ENCODE peak calls at places on chromosomes 7 and 10, in five cellular contexts. H, S, K, V and T are unnamed samples.

GRCh38 chr10:13711281-13711680 is 124.5 kb downstream of the PRPF18 start:
- DNase-seq in H (no peak), S (no peak), K (no peak), V (no peak), T (no peak)

GRCh38 chr7:115933463-115933862 is 97.1 kb downstream of the TFEC start:
- DNase-seq in H (no peak), S (no peak), K (no peak), V (no peak), T (no peak)

GRCh38 chr10:59465089-59465488 is 102.7 kb upstream of the FAM13C start:
- DNase-seq in H (peak; percentile 2), S (no peak), K (peak; percentile 4), V (no peak), T (no peak)

GRCh38 chr7:121624922-121625321 is 228.8 kb upstream of the FAM3C start:
- DNase-seq in H (no peak), S (no peak), K (no peak), V (no peak), T (no peak)

GRCh38 chr7:111113263-111114017 is 22.5 kb downstream of the LRRN3 start:
- DNase-seq in H (peak; percentile 39), S (no peak), K (peak; percentile 29), V (no peak), T (no peak)

GRCh38 chr7:42104231-42104630 is 132.8 kb downstream of the GLI3 start:
- DNase-seq in H (no peak), S (no peak), K (no peak), V (no peak), T (no peak)

GRCh38 chr10:16674147-16674703 is 143.0 kb downstream of the RSU1 start:
- DNase-seq in H (no peak), S (no peak), K (no peak), V (no peak), T (no peak)

GRCh38 chr10:30967654-30968421 is 63.8 kb downstream of the ZNF438 start:
- DNase-seq in H (no peak), S (no peak), K (no peak), V (no peak), T (no peak)

GRCh38 chr7:40959955-40960354 is 742.9 kb downstream of the INHBA start:
- DNase-seq in H (no peak), S (no peak), K (no peak), V (no peak), T (no peak)

GRCh38 chr7:94216944-94217461 is 177.7 kb upstream of the COL1A2 start:
- DNase-seq in H (no peak), S (no peak), K (no peak), V (no peak), T (no peak)

GRCh38 chr7:150755473-150756099 is 18.4 kb downstream of the GIMAP5 start:
- DNase-seq in H (no peak), S (no peak), K (no peak), V (no peak), T (peak; percentile 71)

GRCh38 chr10:117631276-117632151 is 89.0 kb downstream of the EMX2 start:
- DNase-seq in H (no peak), S (no peak), K (no peak), V (no peak), T (no peak)

GRCh38 chr7:151424799-151425198 is 15.0 kb upstream of the WDR86 start:
- DNase-seq in H (no peak), S (no peak), K (no peak), V (no peak), T (no peak)

GRCh38 chr10:86655596-86655995 is 1.2 kb downstream of the OPN4 start:
- DNase-seq in H (no peak), S (no peak), K (no peak), V (no peak), T (no peak)

GRCh38 chr7:94657771-94658693 is 2.1 kb upstream of the SGCE start:
- DNase-seq in H (peak; percentile 96), S (peak; percentile 82), K (peak; percentile 90), V (peak; percentile 94), T (peak; percentile 83)

GRCh38 chr10:110356628-110357245 is 52.0 kb upstream of the SMNDC1 start:
- DNase-seq in H (peak; percentile 58), S (peak; percentile 71), K (no peak), V (no peak), T (peak; percentile 100)

GRCh38 chr10:97196213-97197029 is 10.7 kb upstream of the SLIT1 start:
- DNase-seq in H (peak; percentile 67), S (peak; percentile 15), K (peak; percentile 47), V (peak; percentile 71), T (no peak)

GRCh38 chr10:48625013-48625412 is 20.1 kb upstream of the ARHGAP22 start:
- DNase-seq in H (no peak), S (no peak), K (no peak), V (no peak), T (no peak)

GRCh38 chr10:1168763-1169162 is 112.6 kb downstream of the WDR37 start:
- DNase-seq in H (no peak), S (no peak), K (no peak), V (no peak), T (no peak)

GRCh38 chr7:140284062-140284461 is 107.3 kb upstream of the KDM7A start:
- DNase-seq in H (no peak), S (no peak), K (no peak), V (no peak), T (no peak)

GRCh38 chr10:114681542-114681941 is 23.5 kb upstream of the ABLIM1 start:
- DNase-seq in H (no peak), S (no peak), K (no peak), V (no peak), T (no peak)

DNA sequence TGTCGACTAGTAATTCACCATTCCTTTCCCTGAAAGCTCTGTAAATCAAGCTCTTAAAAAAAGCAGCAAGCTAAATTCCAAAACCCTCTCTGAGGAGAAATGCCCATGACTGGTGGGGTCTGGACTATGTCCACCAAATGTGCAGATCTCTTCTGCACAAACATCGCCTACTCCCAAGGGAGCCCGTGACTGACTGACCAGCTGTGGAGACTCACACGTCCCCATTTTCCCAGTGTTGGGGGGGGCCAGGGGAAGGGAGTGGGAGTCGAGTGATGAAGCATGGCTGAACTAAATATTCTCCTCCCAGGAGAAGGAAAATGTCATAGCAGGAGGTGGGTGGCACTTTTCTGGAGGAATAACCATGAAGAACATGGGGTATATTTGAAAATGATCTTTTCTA is 164.1 kb upstream of the HPS1 start:
- DNase-seq in H (no peak), S (no peak), K (no peak), V (no peak), T (no peak)
- H3K4me2 ChIP-seq in H (no peak overlapping the region), S (no peak overlapping the region), K (no peak overlapping the region), V (no peak overlapping the region), T (no peak overlapping the region)

DNA sequence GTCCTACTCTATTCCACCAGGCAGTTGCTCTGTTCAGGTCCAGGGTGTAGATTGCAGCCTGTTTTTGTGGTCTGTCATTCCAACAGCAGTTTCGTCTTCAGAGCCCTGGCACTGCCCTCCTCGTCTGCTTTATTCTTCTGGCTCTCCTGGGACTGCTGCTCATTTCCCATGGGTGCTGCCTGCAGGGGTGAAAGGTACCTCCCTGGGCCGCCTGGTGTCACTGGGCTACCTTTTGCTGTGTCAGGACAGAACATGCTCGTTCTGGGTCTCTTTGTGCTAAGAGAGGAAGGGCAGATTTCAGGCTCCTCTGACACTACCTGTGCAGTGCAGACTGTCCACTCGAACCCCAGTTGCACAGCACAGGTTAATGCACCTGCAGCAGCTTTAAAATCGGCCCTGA is 3.7 kb upstream of the DNAAF5 start:
- DNase-seq in H (no peak), S (no peak), K (no peak), V (no peak), T (no peak)
- H3K4me2 ChIP-seq in H (no peak overlapping the region), S (no peak overlapping the region), K (no peak overlapping the region), V (no peak overlapping the region), T (no peak overlapping the region)

GRCh38 chr7:55532150-55532917 is 40.0 kb downstream of the VOPP1 start:
- DNase-seq in H (no peak), S (no peak), K (no peak), V (no peak), T (peak; percentile 71)
- H3K4me2 ChIP-seq in H (peak overlapping the region; percentile 42), S (peak overlapping the region; percentile 54), K (no peak overlapping the region), V (no peak overlapping the region), T (peak overlapping the region; percentile 92)

DNA sequence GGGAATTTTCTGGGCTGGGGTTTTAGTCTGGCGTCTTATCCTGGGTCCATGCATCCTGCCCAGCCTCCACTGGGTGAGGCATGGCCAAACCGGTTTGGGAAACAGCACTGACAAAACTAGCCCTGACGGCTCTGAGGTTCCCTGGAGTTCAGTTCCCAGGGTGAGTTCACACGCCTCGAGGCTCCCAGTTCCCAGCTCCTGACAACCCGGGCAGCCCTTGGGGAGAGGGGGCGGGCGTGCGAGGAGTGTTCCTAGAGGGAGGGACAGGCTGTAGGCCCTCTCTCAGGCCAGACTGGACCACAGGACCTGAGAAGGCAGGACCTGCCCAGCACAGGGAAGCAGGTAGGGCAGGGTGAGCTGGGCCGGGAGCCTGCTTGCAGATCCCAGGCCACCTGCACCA is 82.3 kb upstream of the PPIF start:
- DNase-seq in H (no peak), S (peak; percentile 95), K (no peak), V (no peak), T (no peak)
- H3K4me2 ChIP-seq in H (no peak overlapping the region), S (peak overlapping the region; percentile 73), K (no peak overlapping the region), V (no peak overlapping the region), T (no peak overlapping the region)

DNA sequence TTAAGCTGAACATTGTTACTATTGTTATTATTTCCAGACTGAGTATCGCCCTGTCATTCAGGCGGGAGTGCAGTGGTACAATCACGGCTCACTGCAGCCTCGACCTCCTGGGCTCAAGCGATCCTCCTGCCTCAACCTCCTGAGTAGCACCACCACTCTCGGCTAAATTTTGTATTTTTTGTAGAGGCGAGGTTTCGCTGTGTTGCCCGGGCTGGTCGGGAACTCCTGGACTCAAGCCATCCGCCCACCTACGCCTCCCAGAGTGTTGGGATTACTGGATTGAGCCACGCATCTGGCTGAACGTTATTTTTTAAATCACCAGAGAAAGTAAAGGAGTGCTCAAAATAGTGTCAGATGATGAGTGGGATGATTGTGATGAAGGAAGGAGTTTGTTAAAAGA is 1.4 kb upstream of the HNRNPF start:
- DNase-seq in H (no peak), S (no peak), K (no peak), V (no peak), T (no peak)
- H3K4me2 ChIP-seq in H (peak overlapping the region; percentile 79), S (peak overlapping the region; percentile 90), K (peak overlapping the region; percentile 88), V (no peak overlapping the region), T (peak overlapping the region; percentile 91)

GRCh38 chr7:147207988-147208387 is 1091.4 kb downstream of the CNTNAP2 start:
- DNase-seq in H (no peak), S (no peak), K (no peak), V (no peak), T (no peak)
- H3K4me2 ChIP-seq in H (no peak overlapping the region), S (no peak overlapping the region), K (no peak overlapping the region), V (no peak overlapping the region), T (no peak overlapping the region)

GRCh38 chr10:58237014-58237830 is 30.5 kb downstream of the IPMK start:
- DNase-seq in H (peak; percentile 76), S (no peak), K (peak; percentile 78), V (no peak), T (no peak)

GRCh38 chr10:58243269-58243668 is 24.4 kb downstream of the IPMK start:
- DNase-seq in H (no peak), S (no peak), K (no peak), V (no peak), T (no peak)

GRCh38 chr10:58240531-58240930 is 27.2 kb downstream of the IPMK start:
- DNase-seq in H (no peak), S (no peak), K (no peak), V (no peak), T (no peak)

GRCh38 chr10:58241346-58241745 is 26.3 kb downstream of the IPMK start:
- DNase-seq in H (no peak), S (no peak), K (no peak), V (no peak), T (no peak)

GRCh38 chr10:58239561-58240169 is 28.0 kb downstream of the IPMK start:
- DNase-seq in H (no peak), S (no peak), K (no peak), V (no peak), T (no peak)
- H3K4me2 ChIP-seq in H (peak overlapping the region; percentile 46), S (no peak overlapping the region), K (no peak overlapping the region), V (no peak overlapping the region), T (peak overlapping the region; percentile 1)

GRCh38 chr7:114644455-114644854 is 229.8 kb downstream of the FOXP2 start:
- DNase-seq in H (no peak), S (no peak), K (no peak), V (no peak), T (no peak)
- H3K4me2 ChIP-seq in H (no peak overlapping the region), S (no peak overlapping the region), K (no peak overlapping the region), V (no peak overlapping the region), T (no peak overlapping the region)